ENCODE peak calls at places on chromosome 16, in seven cellular contexts. One of them, this sample, is unnamed.

GRCh38 chr16:84648595-84649510 is 542 bp downstream of the KLHL36 start:
- DNase-seq in stomach: peak
- DNase-seq in ovary: peak
- DNase-seq in HepG2: no peak
- DNase-seq in Peyer's patch: peak
- DNase-seq in transverse colon: peak
- DNase-seq in IMR-90: no peak
- DNase-seq in this sample: peak

GRCh38 chr16:66933776-66934137 is 445 bp downstream of the CIAO2B start:
- DNase-seq in stomach: no peak
- DNase-seq in ovary: no peak
- DNase-seq in HepG2: no peak
- DNase-seq in Peyer's patch: no peak
- DNase-seq in transverse colon: no peak
- DNase-seq in IMR-90: peak
- DNase-seq in this sample: no peak

GRCh38 chr16:66515543-66516171 is 34.3 kb downstream of the TK2 start:
- DNase-seq in stomach: no peak
- DNase-seq in ovary: no peak
- DNase-seq in HepG2: no peak
- DNase-seq in Peyer's patch: peak
- DNase-seq in transverse colon: no peak
- DNase-seq in IMR-90: peak
- DNase-seq in this sample: peak

GRCh38 chr16:8458481-8458880 is 131.8 kb downstream of the TMEM114 start:
- DNase-seq in stomach: no peak
- DNase-seq in ovary: no peak
- DNase-seq in HepG2: no peak
- DNase-seq in Peyer's patch: no peak
- DNase-seq in transverse colon: no peak
- DNase-seq in IMR-90: no peak
- DNase-seq in this sample: no peak

GRCh38 chr16:46688101-46688656 is 799 bp downstream of the VPS35 start:
- DNase-seq in stomach: peak
- DNase-seq in ovary: no peak
- DNase-seq in HepG2: no peak
- DNase-seq in Peyer's patch: no peak
- DNase-seq in transverse colon: peak
- DNase-seq in IMR-90: peak
- DNase-seq in this sample: no peak

GRCh38 chr16:24045641-24046040 is 209.9 kb downstream of the PRKCB start:
- DNase-seq in stomach: no peak
- DNase-seq in ovary: no peak
- DNase-seq in HepG2: no peak
- DNase-seq in Peyer's patch: no peak
- DNase-seq in transverse colon: no peak
- DNase-seq in IMR-90: no peak
- DNase-seq in this sample: peak

GRCh38 chr16:3938471-3938842 is 57.9 kb upstream of the CREBBP start:
- DNase-seq in stomach: no peak
- DNase-seq in ovary: no peak
- DNase-seq in HepG2: no peak
- DNase-seq in Peyer's patch: no peak
- DNase-seq in transverse colon: no peak
- DNase-seq in IMR-90: no peak
- DNase-seq in this sample: no peak

GRCh38 chr16:9647981-9648701 is 534.1 kb downstream of the GRIN2A start:
- DNase-seq in stomach: no peak
- DNase-seq in ovary: no peak
- DNase-seq in HepG2: peak
- DNase-seq in Peyer's patch: no peak
- DNase-seq in transverse colon: no peak
- DNase-seq in IMR-90: no peak
- DNase-seq in this sample: peak

GRCh38 chr16:3282103-3282746 is 1.1 kb upstream of the ZNF263 start:
- DNase-seq in stomach: no peak
- DNase-seq in ovary: no peak
- DNase-seq in HepG2: peak
- DNase-seq in Peyer's patch: no peak
- DNase-seq in transverse colon: no peak
- DNase-seq in IMR-90: peak
- DNase-seq in this sample: no peak

GRCh38 chr16:65910291-65910690 is 456.2 kb upstream of the CDH5 start:
- DNase-seq in stomach: no peak
- DNase-seq in ovary: no peak
- DNase-seq in HepG2: no peak
- DNase-seq in Peyer's patch: no peak
- DNase-seq in transverse colon: no peak
- DNase-seq in IMR-90: no peak
- DNase-seq in this sample: no peak

GRCh38 chr16:50585331-50585776 is 37.2 kb downstream of the NKD1 start:
- DNase-seq in stomach: peak
- DNase-seq in ovary: peak
- DNase-seq in HepG2: no peak
- DNase-seq in Peyer's patch: no peak
- DNase-seq in transverse colon: peak
- DNase-seq in IMR-90: no peak
- DNase-seq in this sample: no peak

GRCh38 chr16:19948186-19949104 is 63.8 kb upstream of the GPRC5B start:
- DNase-seq in stomach: no peak
- DNase-seq in ovary: no peak
- DNase-seq in HepG2: no peak
- DNase-seq in Peyer's patch: no peak
- DNase-seq in transverse colon: no peak
- DNase-seq in IMR-90: no peak
- DNase-seq in this sample: no peak

GRCh38 chr16:79008036-79008868 is 592.3 kb downstream of the MAF start:
- DNase-seq in stomach: no peak
- DNase-seq in ovary: no peak
- DNase-seq in HepG2: no peak
- DNase-seq in Peyer's patch: no peak
- DNase-seq in transverse colon: no peak
- DNase-seq in IMR-90: no peak
- DNase-seq in this sample: no peak

GRCh38 chr16:80202831-80203230 is 338.0 kb upstream of the DYNLRB2 start:
- DNase-seq in stomach: no peak
- DNase-seq in ovary: no peak
- DNase-seq in HepG2: no peak
- DNase-seq in Peyer's patch: no peak
- DNase-seq in transverse colon: no peak
- DNase-seq in IMR-90: no peak
- DNase-seq in this sample: no peak

GRCh38 chr16:14486520-14487303 is 143.3 kb downstream of the PARN start:
- DNase-seq in stomach: peak
- DNase-seq in ovary: peak
- DNase-seq in HepG2: peak
- DNase-seq in Peyer's patch: peak
- DNase-seq in transverse colon: peak
- DNase-seq in IMR-90: peak
- DNase-seq in this sample: peak

GRCh38 chr16:81181013-81181720 is 57.3 kb upstream of the BCO1 start:
- DNase-seq in stomach: peak
- DNase-seq in ovary: peak
- DNase-seq in HepG2: peak
- DNase-seq in Peyer's patch: no peak
- DNase-seq in transverse colon: peak
- DNase-seq in IMR-90: peak
- DNase-seq in this sample: no peak

GRCh38 chr16:75114179-75114945 is 2.2 kb downstream of the LDHD start:
- DNase-seq in stomach: no peak
- DNase-seq in ovary: no peak
- DNase-seq in HepG2: no peak
- DNase-seq in Peyer's patch: no peak
- DNase-seq in transverse colon: no peak
- DNase-seq in IMR-90: no peak
- DNase-seq in this sample: no peak

GRCh38 chr16:68844211-68844564 is 857 bp downstream of the TANGO6 start:
- DNase-seq in stomach: no peak
- DNase-seq in ovary: no peak
- DNase-seq in HepG2: no peak
- DNase-seq in Peyer's patch: no peak
- DNase-seq in transverse colon: no peak
- DNase-seq in IMR-90: no peak
- DNase-seq in this sample: no peak
- TF ChIP-seq POLR2A in stomach: no peak
- TF ChIP-seq POLR2A in ovary: no peak
- TF ChIP-seq POLR2A in HepG2: no peak
- TF ChIP-seq POLR2A in Peyer's patch: no peak
- TF ChIP-seq POLR2A in transverse colon: no peak
- TF ChIP-seq POLR2A in IMR-90: no peak
- TF ChIP-seq POLR2A in this sample: no peak

DNA sequence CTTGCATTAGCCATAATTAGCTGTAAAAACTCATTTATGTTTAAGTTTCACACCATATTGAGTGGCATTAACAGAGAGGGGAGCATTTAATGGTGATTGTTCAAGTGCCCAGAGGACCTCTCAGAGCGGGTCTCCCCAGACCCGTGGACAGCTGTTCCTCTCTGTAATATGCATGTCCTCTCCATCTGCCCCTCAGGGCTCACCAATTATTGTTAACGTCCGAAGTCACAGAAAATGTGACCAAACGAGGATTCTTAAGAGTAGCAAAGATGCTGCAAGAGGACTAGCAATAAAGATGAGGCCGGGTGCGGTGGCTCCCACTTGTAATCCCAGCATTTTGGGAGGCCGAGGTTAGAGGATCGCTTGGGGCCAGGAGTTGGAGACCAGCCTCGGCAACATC is 130.2 kb downstream of the CPPED1 start:
- DNase-seq in stomach: no peak
- DNase-seq in ovary: no peak
- DNase-seq in HepG2: no peak
- DNase-seq in Peyer's patch: no peak
- DNase-seq in transverse colon: no peak
- DNase-seq in IMR-90: no peak
- DNase-seq in this sample: no peak
- TF ChIP-seq POLR2A in stomach: no peak
- TF ChIP-seq POLR2A in ovary: no peak
- TF ChIP-seq POLR2A in HepG2: no peak
- TF ChIP-seq POLR2A in Peyer's patch: no peak
- TF ChIP-seq POLR2A in transverse colon: no peak
- TF ChIP-seq POLR2A in IMR-90: no peak
- TF ChIP-seq POLR2A in this sample: no peak

GRCh38 chr16:803751-804075 is 3.2 kb upstream of the GNG13 start:
- DNase-seq in stomach: no peak
- DNase-seq in ovary: no peak
- DNase-seq in HepG2: no peak
- DNase-seq in Peyer's patch: no peak
- DNase-seq in transverse colon: no peak
- DNase-seq in IMR-90: no peak
- DNase-seq in this sample: no peak

GRCh38 chr16:802914-803750 is 2.6 kb upstream of the GNG13 start:
- DNase-seq in stomach: no peak
- DNase-seq in ovary: no peak
- DNase-seq in HepG2: no peak
- DNase-seq in Peyer's patch: no peak
- DNase-seq in transverse colon: no peak
- DNase-seq in IMR-90: no peak
- DNase-seq in this sample: no peak

GRCh38 chr16:804193-805048 is 3.9 kb upstream of the GNG13 start:
- DNase-seq in stomach: no peak
- DNase-seq in ovary: no peak
- DNase-seq in HepG2: no peak
- DNase-seq in Peyer's patch: no peak
- DNase-seq in transverse colon: no peak
- DNase-seq in IMR-90: no peak
- DNase-seq in this sample: no peak

GRCh38 chr16:805474-805873 is 4.9 kb upstream of the GNG13 start:
- DNase-seq in stomach: no peak
- DNase-seq in ovary: no peak
- DNase-seq in HepG2: no peak
- DNase-seq in Peyer's patch: no peak
- DNase-seq in transverse colon: no peak
- DNase-seq in IMR-90: no peak
- DNase-seq in this sample: no peak

DNA sequence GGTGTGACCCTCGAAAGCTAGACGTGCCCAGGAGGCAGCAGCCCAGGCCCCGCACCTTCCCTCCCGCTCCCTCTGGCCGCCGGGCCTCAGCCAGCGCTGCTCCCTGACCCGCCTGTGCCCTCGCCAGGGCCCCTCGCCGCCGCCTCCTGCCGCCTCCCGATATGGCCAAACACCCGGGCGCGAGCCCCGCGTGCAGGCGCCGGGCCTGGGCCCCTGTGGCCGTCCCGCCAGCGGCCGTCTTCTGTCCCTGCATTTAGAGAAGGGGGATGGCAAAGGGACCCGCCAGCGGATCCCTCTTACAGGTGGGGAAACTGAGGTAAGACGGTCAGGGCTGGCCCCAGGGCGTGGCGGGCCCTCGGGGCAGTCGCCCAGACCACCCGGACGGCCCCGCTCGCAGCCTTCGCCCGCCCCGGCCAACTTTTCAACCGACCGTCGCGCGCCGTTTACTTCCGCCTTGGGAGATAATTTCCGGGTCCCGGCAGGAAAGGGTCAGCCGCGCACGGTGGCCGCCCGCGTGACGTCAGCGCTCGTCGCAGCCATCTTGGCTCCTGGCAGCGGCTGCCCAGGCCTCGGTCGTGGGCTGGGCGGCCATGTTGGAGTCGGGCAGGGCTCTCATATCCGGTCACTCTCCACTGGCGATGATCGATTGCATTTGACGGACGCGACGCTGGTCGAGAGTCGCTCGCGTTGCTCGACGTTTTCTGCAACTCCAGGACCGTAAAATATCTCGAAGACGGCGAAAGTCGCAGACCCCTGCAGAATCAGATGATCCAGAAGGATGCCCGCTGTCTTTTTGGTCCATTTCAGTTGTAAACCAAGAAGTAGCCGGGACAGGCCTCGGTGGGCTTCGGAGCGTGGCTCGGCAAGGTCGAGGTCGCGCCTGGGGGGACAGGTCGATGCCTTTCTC is 7.1 kb upstream of the GNG13 start:
- DNase-seq in stomach: peak
- DNase-seq in ovary: peak
- DNase-seq in HepG2: no peak
- DNase-seq in Peyer's patch: peak
- DNase-seq in transverse colon: peak
- DNase-seq in IMR-90: peak
- DNase-seq in this sample: peak
- TF ChIP-seq POLR2A in stomach: no peak
- TF ChIP-seq POLR2A in ovary: peak
- TF ChIP-seq POLR2A in HepG2: no peak
- TF ChIP-seq POLR2A in Peyer's patch: peak
- TF ChIP-seq POLR2A in transverse colon: peak
- TF ChIP-seq POLR2A in IMR-90: peak
- TF ChIP-seq POLR2A in this sample: peak

DNA sequence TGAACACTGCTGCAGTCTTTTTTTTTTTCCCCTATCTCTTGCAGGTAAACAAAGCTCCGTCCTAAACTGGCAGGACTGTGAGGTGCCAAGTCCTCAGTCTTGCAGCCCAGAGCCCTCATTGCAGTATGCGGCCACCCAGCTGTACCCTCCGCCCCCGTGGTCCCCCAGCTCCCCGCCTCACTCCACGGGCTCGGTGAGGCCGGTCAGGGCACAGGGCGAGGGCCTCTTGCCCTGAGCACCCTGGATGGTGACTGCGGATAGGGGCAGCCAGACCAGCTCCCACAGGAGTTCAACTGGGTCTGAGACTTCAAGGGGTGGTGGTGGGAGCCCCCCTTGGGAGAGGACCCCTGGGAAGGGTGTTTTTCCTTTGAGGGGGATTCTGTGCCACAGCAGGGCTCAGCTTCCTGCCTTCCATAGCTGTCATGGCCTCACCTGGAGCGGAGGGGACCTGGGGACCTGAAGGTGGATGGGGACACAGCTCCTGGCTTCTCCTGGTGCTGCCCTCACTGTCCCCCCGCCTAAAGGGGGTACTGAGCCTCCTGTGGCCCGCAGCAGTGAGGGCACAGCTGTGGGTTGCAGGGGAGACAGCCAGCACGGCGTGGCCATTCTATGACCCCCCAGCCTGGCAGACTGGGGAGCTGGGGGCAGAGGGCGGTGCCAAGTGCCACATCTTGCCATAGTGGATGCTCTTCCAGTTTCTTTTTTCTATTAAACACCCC is 13.8 kb downstream of the IL34 start:
- DNase-seq in stomach: no peak
- DNase-seq in ovary: no peak
- DNase-seq in HepG2: no peak
- DNase-seq in Peyer's patch: no peak
- DNase-seq in transverse colon: no peak
- DNase-seq in IMR-90: no peak
- DNase-seq in this sample: no peak
- TF ChIP-seq POLR2A in stomach: no peak
- TF ChIP-seq POLR2A in ovary: no peak
- TF ChIP-seq POLR2A in HepG2: peak
- TF ChIP-seq POLR2A in Peyer's patch: no peak
- TF ChIP-seq POLR2A in transverse colon: no peak
- TF ChIP-seq POLR2A in IMR-90: no peak
- TF ChIP-seq POLR2A in this sample: no peak

This sample was measured in erythroblast.